ENCODE peak calls at places on chromosomes 4 and X, in five cellular contexts. D is K562, J is aorta, N is psoas muscle, Q is thyroid gland. E is an unnamed sample. For H3K4me1, the result is how much of the 10 kb centered on the place peaks cover.

GRCh38 chr4:4865705-4866123 is 6.2 kb downstream of the MSX1 start:
- DNase-seq in Q (no peak), D (no peak), N (peak), J (no peak), E (no peak)

GRCh38 chr4:115790812-115791211 is 677.4 kb upstream of the NDST4 start:
- DNase-seq in N (no peak), Q (no peak), D (no peak), J (no peak), E (no peak)

GRCh38 chr4:64330143-64330542 is 79.1 kb downstream of the TECRL start:
- DNase-seq in J (no peak), Q (no peak), D (no peak), N (no peak), E (no peak)

GRCh38 chr4:6111354-6111930 is 88.9 kb downstream of the JAKMIP1 start:
- DNase-seq in Q (no peak), N (no peak), J (peak), D (no peak), E (no peak)

GRCh38 chr4:12635629-12636028 is 848.5 kb downstream of the RAB28 start:
- DNase-seq in N (no peak), D (no peak), Q (no peak), J (no peak), E (no peak)

GRCh38 chr4:157012781-157013180 is 41.2 kb upstream of the PDGFC start:
- DNase-seq in N (no peak), D (no peak), J (no peak), Q (no peak), E (no peak)

GRCh38 chrX:49291615-49292337 is 11.7 kb upstream of the GAGE10 start:
- DNase-seq in N (peak), J (no peak), D (peak), Q (peak), E (no peak)

GRCh38 chr4:75916091-75916661 is 13.9 kb upstream of the PPEF2 start:
- DNase-seq in D (peak), J (no peak), N (no peak), Q (no peak), E (no peak)

GRCh38 chr4:183347586-183347985 is 25.4 kb upstream of the CLDN24 start:
- DNase-seq in Q (no peak), N (no peak), D (no peak), J (no peak), E (no peak)

GRCh38 chrX:15751160-15751819 is 13.2 kb downstream of the CA5B start:
- DNase-seq in D (no peak), J (no peak), N (no peak), Q (no peak), E (no peak)

GRCh38 chrX:40152706-40153334 is 55.1 kb upstream of the BCOR start:
- DNase-seq in N (peak), Q (peak), J (peak), D (no peak), E (peak)

GRCh38 chrX:129782706-129783105 is 3.0 kb downstream of the SASH3 start:
- DNase-seq in D (no peak), J (no peak), Q (no peak), N (no peak), E (no peak)

GRCh38 chrX:2640436-2641150 is 50.5 kb upstream of the CD99 start:
- DNase-seq in D (no peak), J (no peak), N (no peak), Q (no peak), E (no peak)

GRCh38 chrX:110420771-110421498 is 62.3 kb downstream of the RTL9 start:
- DNase-seq in Q (no peak), D (peak), N (no peak), J (no peak), E (no peak)

GRCh38 chr4:5558502-5558901 is 149.9 kb downstream of the EVC2 start:
- DNase-seq in J (no peak), D (no peak), Q (no peak), N (no peak), E (no peak)

GRCh38 chr4:122591196-122591595 is 29.7 kb downstream of the IL21 start:
- DNase-seq in J (no peak), N (no peak), D (no peak), Q (no peak), E (no peak)

GRCh38 chr4:39353478-39354177 is 12.5 kb downstream of the RFC1 start:
- DNase-seq in J (no peak), Q (no peak), D (no peak), N (no peak), E (no peak)

GRCh38 chrX:104172788-104173187 is 6.5 kb downstream of the FAM199X start:
- DNase-seq in N (no peak), J (no peak), D (peak), Q (no peak), E (no peak)

GRCh38 chrX:69109706-69110635 is 55.3 kb downstream of the PJA1 start:
- DNase-seq in D (peak), J (no peak), N (no peak), Q (no peak), E (no peak)

GRCh38 chr4:1802151-1802715 is 9.1 kb downstream of the FGFR3 start:
- DNase-seq in J (no peak), D (peak), Q (no peak), N (peak), E (no peak)

GRCh38 chrX:110241816-110242215 is 76.1 kb downstream of the AMMECR1 start:
- DNase-seq in D (no peak), Q (peak), J (no peak), N (no peak), E (peak)

GRCh38 chr4:125314676-125315570 is at the start of gene FAT4:
- DNase-seq in N (peak), Q (peak), J (peak), D (peak), E (peak)

DNA sequence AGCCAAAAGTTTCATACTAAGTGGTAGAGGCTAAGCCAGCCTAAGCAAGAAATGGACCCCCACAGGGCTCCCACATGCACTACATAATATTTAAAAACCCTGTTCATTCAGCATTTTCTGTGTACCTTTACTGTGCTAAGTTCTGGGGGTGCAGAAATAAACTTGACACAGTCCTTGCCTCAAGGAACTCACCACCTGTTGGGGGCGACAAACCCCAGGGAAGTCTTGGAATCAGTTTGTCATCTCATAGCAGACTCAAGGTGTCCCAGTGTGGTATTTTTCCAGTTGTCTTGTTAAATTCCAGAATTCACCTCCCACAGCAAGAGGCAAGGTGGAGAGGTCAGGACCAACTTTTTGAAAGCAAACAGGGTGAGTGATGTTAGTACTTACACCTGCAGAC is 43.1 kb downstream of the ATG4A start:
- DNase-seq in Q (no peak), D (peak), N (no peak), J (no peak), E (no peak)
- H3K4me3 ChIP-seq in Q (no peak), D (no peak), N (no peak), J (no peak), E (no peak)

GRCh38 chrX:18934708-18935107 is 49.2 kb downstream of the PHKA2 start:
- DNase-seq in J (no peak), Q (no peak), N (no peak), D (no peak), E (no peak)

GRCh38 chrX:18933611-18934010 is 50.3 kb downstream of the PHKA2 start:
- DNase-seq in D (no peak), N (no peak), Q (no peak), J (no peak), E (no peak)

GRCh38 chrX:18931972-18932371 is 51.9 kb downstream of the PHKA2 start:
- DNase-seq in N (no peak), D (peak), J (no peak), Q (no peak), E (no peak)

GRCh38 chrX:18927558-18927957 is 56.4 kb downstream of the PHKA2 start:
- DNase-seq in N (no peak), D (no peak), Q (no peak), J (no peak), E (no peak)

DNA sequence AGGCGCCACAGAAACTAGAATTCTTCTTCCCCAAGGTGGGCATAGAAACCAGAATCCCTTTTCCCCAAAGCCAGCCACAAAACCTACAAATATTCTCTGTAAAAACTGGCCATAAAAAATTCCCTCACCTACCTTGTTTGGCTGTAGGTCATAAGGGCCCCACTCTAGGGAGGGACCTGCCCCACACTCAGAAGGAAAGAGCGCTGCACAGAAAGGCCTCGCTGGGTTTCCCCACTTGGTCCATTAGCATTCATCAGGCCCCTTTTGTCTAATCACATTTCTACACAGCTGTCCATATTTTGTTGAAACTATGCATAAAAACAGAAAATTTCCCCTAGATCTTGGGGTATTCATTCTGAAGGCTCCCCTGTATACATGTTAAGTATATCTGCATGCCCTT is 54.1 kb downstream of the PHKA2 start:
- DNase-seq in J (no peak), D (no peak), Q (no peak), N (no peak), E (no peak)
- H3K27ac ChIP-seq in J (no peak), D (no peak), Q (no peak), N (no peak), E (no peak)

GRCh38 chr4:113423631-113424030 is 337.9 kb downstream of the CAMK2D start:
- DNase-seq in D (no peak), Q (no peak), J (no peak), N (no peak), E (no peak)
- H3K4me1 ChIP-seq in D (under half), Q (under half), J (under half), N (under half), E (under half)

GRCh38 chr4:153257151-153257620 is 52.9 kb downstream of the TRIM2 start:
- DNase-seq in D (peak), Q (peak), J (peak), N (no peak), E (peak)
- H3K4me3 ChIP-seq in D (no peak), Q (no peak), J (no peak), N (no peak), E (no peak)

DNA sequence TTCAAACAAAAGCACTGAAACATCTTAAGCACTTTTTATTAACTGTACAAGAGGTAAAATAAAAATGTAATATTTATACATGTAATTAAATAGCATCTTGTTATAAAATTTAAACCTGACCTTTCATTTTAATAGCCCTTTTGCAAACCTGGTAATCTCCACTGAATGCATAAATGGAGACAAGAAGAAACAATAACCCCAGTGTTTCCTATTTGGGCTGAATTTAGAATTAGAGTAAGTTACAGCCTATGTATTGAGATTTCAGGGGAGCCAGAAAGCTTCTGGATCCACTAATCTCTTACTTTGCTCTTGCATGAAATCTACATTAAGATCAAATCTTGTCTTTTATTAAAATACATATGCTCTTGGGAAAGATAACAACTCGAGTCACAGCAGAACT is 261.8 kb downstream of the ADGRL3 start:
- DNase-seq in J (no peak), Q (no peak), D (no peak), N (no peak), E (no peak)
- H3K27ac ChIP-seq in J (no peak), Q (no peak), D (no peak), N (no peak), E (no peak)

E was measured in heart left ventricle.